ENCODE peak calls at places on chromosome 18, in five cellular contexts. L is endothelial cell, Q is GM10248, K is astrocyte, G is OCI-LY7. I is an unnamed sample.

GRCh38 chr18:26051845-26052244 is 38.6 kb downstream of the SS18 start:
- DNase-seq in L (no peak), Q (no peak), K (no peak), G (no peak), I (no peak)

GRCh38 chr18:7945882-7946281 is 378.8 kb downstream of the PTPRM start:
- DNase-seq in L (no peak), Q (no peak), K (peak), G (no peak), I (peak)

GRCh38 chr18:61943175-61943964 is 50.6 kb upstream of the RNF152 start:
- DNase-seq in L (no peak), Q (no peak), K (peak), G (no peak), I (no peak)

GRCh38 chr18:36519358-36519757 is 221.8 kb downstream of the FHOD3 start:
- DNase-seq in L (no peak), Q (no peak), K (peak), G (no peak), I (peak)

GRCh38 chr18:47986724-47987455 is 56.4 kb upstream of the SMAD2 start:
- DNase-seq in L (no peak), Q (no peak), K (no peak), G (no peak), I (no peak)

GRCh38 chr18:3114026-3114425 is 101.1 kb upstream of the LPIN2 start:
- DNase-seq in L (no peak), Q (no peak), K (no peak), G (no peak), I (no peak)

GRCh38 chr18:36758001-36758400 is 70.8 kb downstream of the TPGS2 start:
- DNase-seq in L (no peak), Q (no peak), K (peak), G (no peak), I (peak)

GRCh38 chr18:23453657-23454011 is 547 bp downstream of the RIOK3 start:
- DNase-seq in L (no peak), Q (no peak), K (peak), G (peak), I (peak)

GRCh38 chr18:2897448-2898052 is 50.7 kb downstream of the EMILIN2 start:
- DNase-seq in L (no peak), Q (no peak), K (no peak), G (no peak), I (no peak)

GRCh38 chr18:9741461-9741820 is 33.3 kb downstream of the RAB31 start:
- DNase-seq in L (no peak), Q (no peak), K (no peak), G (no peak), I (no peak)

GRCh38 chr18:46273861-46274260 is 169.7 kb downstream of the HAUS1 start:
- DNase-seq in L (no peak), Q (no peak), K (no peak), G (no peak), I (no peak)

GRCh38 chr18:36157441-36157840 is 27.7 kb downstream of the ELP2 start:
- DNase-seq in L (no peak), Q (no peak), K (peak), G (no peak), I (no peak)

GRCh38 chr18:53819174-53819573 is 405.3 kb downstream of the MBD2 start:
- DNase-seq in L (no peak), Q (no peak), K (no peak), G (no peak), I (no peak)

GRCh38 chr18:75290737-75291358 is 80.3 kb downstream of the TSHZ1 start:
- DNase-seq in L (no peak), Q (no peak), K (no peak), G (no peak), I (no peak)

GRCh38 chr18:47969851-47970250 is 39.4 kb upstream of the SMAD2 start:
- DNase-seq in L (no peak), Q (no peak), K (peak), G (no peak), I (no peak)

DNA sequence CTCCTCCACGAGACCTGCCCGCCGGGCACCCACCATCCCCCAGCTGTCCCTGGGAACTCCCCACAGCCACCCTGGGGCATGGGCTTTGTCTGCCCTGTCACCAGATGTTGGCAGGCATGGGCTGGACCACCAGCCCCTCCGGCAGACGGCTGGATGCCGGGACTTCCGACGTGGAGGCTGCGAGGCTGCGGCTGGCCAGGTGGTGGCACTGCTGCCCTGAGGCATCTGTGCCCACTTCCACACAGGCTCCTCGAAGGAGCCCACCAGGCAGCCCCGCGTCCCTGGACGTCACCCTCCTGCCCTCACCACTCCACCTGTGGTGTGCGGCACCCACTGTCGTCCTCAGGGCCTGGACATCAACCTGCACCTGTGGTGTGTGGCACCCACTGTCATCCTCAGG is 319.9 kb upstream of the SALL3 start:
- DNase-seq in L (no peak), Q (no peak), K (no peak), G (no peak), I (no peak)
- TF ChIP-seq CTCF in L (no peak), Q (peak), K (no peak), G (peak), I (peak)

DNA sequence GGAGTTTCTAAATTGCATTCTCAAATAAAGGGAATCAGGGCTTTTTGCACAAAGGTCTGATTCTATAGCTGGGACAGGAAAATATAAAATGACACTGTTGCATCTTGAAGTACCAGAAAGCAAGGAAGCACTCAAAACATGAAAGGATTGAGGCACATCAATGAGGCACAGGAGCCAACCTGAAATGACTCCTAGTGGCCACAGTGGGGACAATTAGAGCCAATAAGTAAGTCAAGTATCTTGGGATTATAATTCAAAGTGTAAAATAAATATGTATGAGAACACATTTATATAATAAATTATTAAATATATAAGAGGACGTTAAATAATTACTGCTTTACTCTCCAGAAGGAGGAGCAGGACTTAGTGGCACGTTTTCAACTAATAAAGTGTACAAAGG is 1259.5 kb upstream of the CDH2 start:
- DNase-seq in L (no peak), Q (no peak), K (no peak), G (no peak), I (no peak)
- TF ChIP-seq CTCF in L (peak), Q (no peak), K (no peak), G (peak), I (peak)

DNA sequence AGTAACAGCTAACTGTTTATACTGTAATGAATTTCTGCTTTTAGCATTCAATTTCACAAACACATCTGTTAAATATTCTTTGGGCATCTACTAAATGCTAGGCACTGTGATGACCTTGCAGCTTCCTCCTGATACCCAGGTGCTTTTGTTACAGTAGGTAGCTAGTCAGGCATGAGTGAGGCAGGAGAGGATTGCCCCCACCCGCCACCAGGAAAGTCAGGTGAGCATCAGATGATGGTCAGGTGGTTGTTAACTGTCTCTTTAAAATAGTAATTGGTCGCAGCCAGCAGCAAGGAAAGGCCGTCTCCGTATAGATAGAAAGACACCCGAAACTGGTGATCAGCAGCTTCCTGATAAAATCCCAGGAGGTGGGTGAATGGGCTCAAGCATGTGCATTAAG is 255.6 kb downstream of the PIEZO2 start:
- DNase-seq in L (no peak), Q (no peak), K (no peak), G (peak), I (no peak)
- TF ChIP-seq CTCF in L (no peak), Q (no peak), K (no peak), G (no peak), I (no peak)

GRCh38 chr18:69985239-69985638 is 37.6 kb upstream of the CD226 start:
- DNase-seq in L (no peak), Q (no peak), K (no peak), G (no peak), I (no peak)
- TF ChIP-seq CTCF in L (no peak), Q (no peak), K (no peak), G (no peak), I (no peak)

GRCh38 chr18:62944454-62944853 is 229.1 kb downstream of the PHLPP1 start:
- DNase-seq in L (no peak), Q (no peak), K (no peak), G (no peak), I (no peak)
- TF ChIP-seq CTCF in L (no peak), Q (peak), K (no peak), G (no peak), I (no peak)

I was measured in HFFc6.